ENCODE peak calls at places on chromosomes 12 and 14, in four cellular contexts. S, A, V and R are unnamed samples.

GRCh38 chr14:101716077-101716950 is 45.2 kb upstream of the PPP2R5C start:
- DNase-seq in S (no peak), A (no peak), V (no peak), R (no peak)

GRCh38 chr14:45085004-45085403 is 1.1 kb downstream of the PRPF39 start:
- DNase-seq in S (peak), A (no peak), V (no peak), R (no peak)

GRCh38 chr12:50778663-50779590 is 15.0 kb downstream of the ATF1 start:
- DNase-seq in S (peak), A (peak), V (no peak), R (no peak)

GRCh38 chr12:30687265-30687986 is 8.2 kb downstream of the IPO8 start:
- DNase-seq in S (no peak), A (no peak), V (no peak), R (no peak)

GRCh38 chr14:68285421-68286179 is 466.0 kb downstream of the RAD51B start:
- DNase-seq in S (no peak), A (no peak), V (no peak), R (no peak)

GRCh38 chr14:58572092-58572853 is 65.5 kb upstream of the DACT1 start:
- DNase-seq in S (peak), A (no peak), V (no peak), R (no peak)

GRCh38 chr12:89461649-89462612 is 62.7 kb downstream of the GALNT4 start:
- DNase-seq in S (peak), A (no peak), V (no peak), R (no peak)

GRCh38 chr12:121957831-121958515 is 39.6 kb downstream of the CFAP251 start:
- DNase-seq in S (no peak), A (no peak), V (no peak), R (no peak)

GRCh38 chr12:57614178-57614947 is 3.1 kb downstream of the ARHGEF25 start:
- DNase-seq in S (no peak), A (peak), V (no peak), R (peak)